ENCODE peak calls at places on chromosomes 3 and 15, in ten cellular contexts. I is spleen, V is Peyer's patch, S is esophagus squamous epithelium, F is A549, O is heart left ventricle, T is adrenal gland, W is right lobe of liver, D is suprapubic skin, Q is body of pancreas. Y is an unnamed sample.

GRCh38 chr3:147412491-147412916 is 3.3 kb downstream of the ZIC1 start:
- DNase-seq in I (no peak), V (no peak), S (no peak), F (no peak), O (no peak), T (no peak), W (no peak), D (no peak), Q (no peak), Y (no peak)

GRCh38 chr3:14405886-14406238 is 3.5 kb downstream of the SLC6A6 start:
- DNase-seq in I (no peak), V (no peak), S (no peak), F (peak), O (no peak), T (peak), W (no peak), D (no peak), Q (no peak), Y (no peak)

GRCh38 chr3:133283958-133284807 is 115.7 kb upstream of the BFSP2 start:
- DNase-seq in I (no peak), V (no peak), S (no peak), F (no peak), O (no peak), T (peak), W (no peak), D (no peak), Q (no peak), Y (no peak)

GRCh38 chr15:98951493-98952320 is 55.9 kb downstream of the PGPEP1L start:
- DNase-seq in I (peak), V (no peak), S (no peak), F (no peak), O (no peak), T (peak), W (peak), D (no peak), Q (peak), Y (no peak)

GRCh38 chr3:126835472-126836219 is 131.6 kb downstream of the CHCHD6 start:
- DNase-seq in I (no peak), V (no peak), S (no peak), F (peak), O (no peak), T (no peak), W (peak), D (no peak), Q (no peak), Y (peak)

GRCh38 chr3:114128231-114128630 is 50.6 kb downstream of the DRD3 start:
- DNase-seq in I (no peak), V (no peak), S (no peak), F (no peak), O (no peak), T (no peak), W (no peak), D (no peak), Q (no peak), Y (no peak)

GRCh38 chr15:50865515-50866370 is 42.7 kb upstream of the AP4E1 start:
- DNase-seq in I (no peak), V (no peak), S (no peak), F (no peak), O (no peak), T (no peak), W (no peak), D (no peak), Q (no peak), Y (no peak)

GRCh38 chr3:4722103-4722502 is 229.0 kb downstream of the ITPR1 start:
- DNase-seq in I (no peak), V (no peak), S (no peak), F (peak), O (no peak), T (peak), W (peak), D (no peak), Q (peak), Y (no peak)

GRCh38 chr3:105527538-105527937 is 160.8 kb downstream of the ALCAM start:
- DNase-seq in I (no peak), V (no peak), S (no peak), F (no peak), O (no peak), T (no peak), W (no peak), D (no peak), Q (no peak), Y (no peak)

GRCh38 chr3:55647086-55647485 is 160.0 kb upstream of the WNT5A start:
- DNase-seq in I (no peak), V (no peak), S (no peak), F (no peak), O (no peak), T (no peak), W (no peak), D (no peak), Q (no peak), Y (no peak)

GRCh38 chr15:71278989-71279756 is 163.9 kb downstream of the THSD4 start:
- DNase-seq in I (no peak), V (no peak), S (no peak), F (peak), O (no peak), T (peak), W (peak), D (peak), Q (peak), Y (peak)

GRCh38 chr3:4589475-4590111 is 96.4 kb downstream of the ITPR1 start:
- DNase-seq in I (no peak), V (no peak), S (no peak), F (no peak), O (no peak), T (no peak), W (no peak), D (no peak), Q (no peak), Y (no peak)

GRCh38 chr3:126124896-126125295 is 41.0 kb upstream of the SLC41A3 start:
- DNase-seq in I (peak), V (no peak), S (no peak), F (no peak), O (peak), T (peak), W (peak), D (peak), Q (no peak), Y (peak)

GRCh38 chr3:172107403-172107802 is 68.0 kb downstream of the FNDC3B start:
- DNase-seq in I (no peak), V (no peak), S (no peak), F (no peak), O (no peak), T (no peak), W (no peak), D (no peak), Q (no peak), Y (no peak)

GRCh38 chr3:52350981-52351761 is 35.1 kb downstream of the DNAH1 start:
- DNase-seq in I (peak), V (no peak), S (no peak), F (no peak), O (peak), T (no peak), W (no peak), D (no peak), Q (peak), Y (no peak)

GRCh38 chr3:150114873-150115570 is 144.3 kb upstream of the PFN2 start:
- DNase-seq in I (no peak), V (no peak), S (no peak), F (no peak), O (no peak), T (no peak), W (no peak), D (no peak), Q (no peak), Y (no peak)

GRCh38 chr15:40367673-40368611 is 9.9 kb downstream of the DISP2 start:
- DNase-seq in I (peak), V (peak), S (no peak), F (peak), O (peak), T (peak), W (peak), D (peak), Q (peak), Y (no peak)

GRCh38 chr3:46208167-46208704 is at the start of gene CCR1:
- DNase-seq in I (peak), V (no peak), S (no peak), F (peak), O (no peak), T (peak), W (no peak), D (no peak), Q (no peak), Y (peak)

DNA sequence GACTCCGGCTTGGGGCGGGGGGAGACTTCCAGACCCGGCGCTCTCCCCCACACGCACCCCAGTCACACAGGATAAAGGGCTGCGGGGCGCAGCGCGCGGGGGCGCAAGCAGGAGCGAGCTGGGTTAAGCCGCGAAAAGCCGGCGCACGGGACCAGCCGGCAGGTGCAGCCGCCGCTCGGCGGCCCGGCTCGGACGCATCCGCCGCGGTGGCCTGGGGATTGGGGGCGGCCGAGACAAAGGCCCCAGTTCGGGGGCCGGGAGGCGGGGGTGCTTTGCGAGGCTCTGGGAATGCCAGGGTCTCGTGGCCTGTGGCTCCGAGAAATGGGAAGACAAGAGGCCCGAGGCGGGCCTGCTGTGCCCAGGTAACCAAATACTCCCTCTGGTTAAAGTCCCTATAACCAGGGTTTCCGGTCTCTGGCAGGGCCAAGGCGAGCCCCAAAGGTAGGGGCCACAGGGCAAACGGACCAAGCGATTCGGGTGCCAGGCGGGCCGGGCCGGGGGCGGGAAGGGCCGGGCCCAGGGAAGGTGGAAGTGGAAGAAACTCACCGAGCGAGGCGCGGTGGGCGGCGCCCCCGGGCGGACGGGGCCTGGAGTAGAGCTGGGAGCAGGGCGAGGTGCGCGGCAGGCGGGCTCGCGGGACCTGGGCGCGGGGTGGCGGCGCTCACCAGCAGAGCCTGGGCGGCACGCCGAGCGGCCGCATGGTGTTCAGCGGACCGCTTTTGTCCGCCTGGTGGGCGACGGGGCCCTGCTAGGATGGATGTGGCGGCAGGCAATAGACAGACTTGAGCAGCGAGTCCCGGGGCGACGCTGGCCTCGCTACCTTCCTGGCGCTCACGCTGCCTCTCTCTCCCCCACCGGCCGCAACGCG is at the start of gene GATA2:
- DNase-seq in I (peak), V (peak), S (no peak), F (no peak), O (no peak), T (no peak), W (peak), D (peak), Q (peak), Y (no peak)
- TF ChIP-seq POLR2A in I (no peak), V (no peak), S (no peak), F (no peak), O (no peak), T (peak), W (no peak), D (no peak), Q (peak), Y (no peak)

GRCh38 chr15:32682569-32682968 is 35.2 kb upstream of the GREM1 start:
- DNase-seq in I (no peak), V (no peak), S (no peak), F (peak), O (no peak), T (peak), W (no peak), D (no peak), Q (no peak), Y (no peak)

GRCh38 chr15:32683231-32683630 is 34.6 kb upstream of the GREM1 start:
- DNase-seq in I (no peak), V (no peak), S (no peak), F (no peak), O (no peak), T (no peak), W (no peak), D (no peak), Q (no peak), Y (no peak)

GRCh38 chr15:32685576-32685975 is 32.2 kb upstream of the GREM1 start:
- DNase-seq in I (no peak), V (no peak), S (no peak), F (peak), O (no peak), T (no peak), W (no peak), D (no peak), Q (no peak), Y (no peak)

GRCh38 chr15:32687556-32687955 is 30.2 kb upstream of the GREM1 start:
- DNase-seq in I (no peak), V (no peak), S (no peak), F (peak), O (no peak), T (no peak), W (no peak), D (no peak), Q (no peak), Y (no peak)

GRCh38 chr15:32683906-32684584 is 33.8 kb upstream of the GREM1 start:
- DNase-seq in I (no peak), V (no peak), S (no peak), F (peak), O (no peak), T (no peak), W (no peak), D (no peak), Q (no peak), Y (no peak)
- H3K27ac ChIP-seq in I (no peak), V (no peak), S (no peak), F (peak), O (no peak), T (no peak), W (no peak), D (no peak), Q (no peak), Y (no peak)

DNA sequence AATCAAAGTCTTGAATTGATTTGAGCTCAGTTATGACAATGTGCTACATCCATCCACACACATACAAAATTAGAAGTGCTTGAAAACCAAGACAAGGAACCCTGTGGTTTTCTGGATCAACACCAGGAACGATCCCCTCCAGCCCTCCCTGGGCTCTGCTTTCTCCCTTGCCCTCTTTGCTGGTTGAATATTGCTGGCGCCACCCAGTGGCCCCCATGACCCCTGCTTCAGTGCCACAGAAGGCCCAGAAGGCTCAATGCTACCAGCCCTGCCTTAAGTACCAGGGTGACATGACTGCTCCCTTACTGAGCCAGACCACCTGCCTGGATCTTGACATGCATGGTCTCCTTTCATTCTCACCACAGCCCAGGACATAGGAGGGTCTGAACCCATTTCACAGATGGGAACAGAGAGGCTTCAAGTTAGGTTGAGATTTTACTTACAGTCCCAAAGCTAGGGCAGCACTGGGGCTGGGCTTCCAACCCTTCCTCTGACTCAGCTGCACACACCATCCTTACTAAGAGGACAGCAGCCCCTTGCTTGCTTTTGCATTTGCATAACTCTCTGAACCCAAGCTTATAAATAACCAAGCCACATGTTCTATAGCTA is 15.0 kb downstream of the IL12A start:
- DNase-seq in I (peak), V (peak), S (no peak), F (peak), O (peak), T (peak), W (peak), D (no peak), Q (peak), Y (no peak)
- TF ChIP-seq CTCF in I (peak), V (peak), S (peak), F (peak), O (peak), T (peak), W (peak), D (no peak), Q (peak), Y (peak)

DNA sequence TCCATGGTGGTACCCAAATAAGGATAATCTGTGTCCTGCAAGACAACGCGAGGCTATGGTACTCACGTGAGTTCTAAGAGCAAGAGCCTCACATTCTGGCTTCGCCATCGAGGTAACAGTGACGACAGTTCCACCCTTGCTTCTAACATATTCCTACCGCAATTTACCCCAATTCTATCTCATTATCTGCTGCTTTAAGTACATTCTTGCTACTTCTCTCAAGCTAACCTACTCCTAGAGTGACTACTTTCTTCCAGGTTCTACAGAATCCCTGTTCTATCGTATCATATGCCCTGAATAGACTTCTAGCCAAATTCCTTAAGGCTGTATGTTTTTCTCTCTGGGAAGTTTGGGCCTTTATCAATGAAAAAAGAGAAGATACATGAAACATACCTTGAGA is 26.6 kb downstream of the TFRC start:
- DNase-seq in I (no peak), V (no peak), S (no peak), F (no peak), O (no peak), T (no peak), W (no peak), D (no peak), Q (no peak), Y (no peak)
- TF ChIP-seq POLR2A in I (no peak), V (no peak), S (no peak), F (no peak), O (no peak), T (no peak), W (no peak), D (no peak), Q (no peak), Y (no peak)

GRCh38 chr15:101478701-101479341 is 10.7 kb downstream of the PCSK6 start:
- DNase-seq in I (no peak), V (no peak), S (no peak), F (no peak), O (no peak), T (no peak), W (no peak), D (no peak), Q (no peak), Y (no peak)

GRCh38 chr15:101479342-101479845 is 10.1 kb downstream of the PCSK6 start:
- DNase-seq in I (peak), V (peak), S (no peak), F (no peak), O (no peak), T (no peak), W (no peak), D (no peak), Q (no peak), Y (no peak)

GRCh38 chr15:101481381-101481705 is 8.2 kb downstream of the PCSK6 start:
- DNase-seq in I (no peak), V (peak), S (no peak), F (no peak), O (no peak), T (no peak), W (no peak), D (no peak), Q (no peak), Y (no peak)

GRCh38 chr15:101480613-101481380 is 8.7 kb downstream of the PCSK6 start:
- DNase-seq in I (no peak), V (no peak), S (no peak), F (no peak), O (no peak), T (no peak), W (no peak), D (no peak), Q (no peak), Y (no peak)

DNA sequence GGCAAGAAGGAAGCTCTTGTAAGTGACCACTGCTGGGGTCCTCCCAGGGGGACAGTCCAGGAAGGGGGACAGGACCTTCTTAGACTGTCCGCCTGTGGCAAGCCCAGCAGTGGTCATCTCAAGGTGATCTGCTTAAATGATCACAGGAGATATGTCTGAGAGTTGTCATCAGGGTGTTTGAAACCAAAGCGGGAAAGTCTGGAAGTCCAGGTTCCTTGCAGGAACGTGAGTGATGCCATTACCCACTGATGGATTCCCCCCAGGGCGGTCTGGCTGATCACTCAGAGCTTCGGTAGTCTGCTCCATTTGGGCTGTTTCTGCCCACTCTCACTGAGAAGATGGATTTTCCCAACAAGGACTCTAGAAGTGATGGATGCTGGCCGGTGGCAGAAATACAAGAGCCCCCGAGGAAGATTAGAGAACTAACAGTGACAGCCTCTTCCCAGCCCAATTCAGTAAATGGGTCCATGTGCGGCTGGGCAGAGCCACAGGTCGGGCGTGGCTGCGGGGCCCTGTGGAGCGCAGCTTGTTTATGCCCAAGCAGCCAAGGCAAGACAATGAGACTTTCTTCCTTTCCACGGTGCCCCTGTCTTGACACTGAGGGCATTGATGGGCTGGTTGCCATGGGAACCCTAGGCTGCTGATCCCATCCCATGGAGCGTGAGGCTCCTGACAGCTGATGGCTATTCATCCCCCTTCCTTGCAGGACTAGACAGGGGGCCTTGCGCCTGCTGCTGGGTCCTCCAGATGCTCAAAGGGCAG is 9.5 kb downstream of the PCSK6 start:
- DNase-seq in I (no peak), V (no peak), S (no peak), F (no peak), O (no peak), T (no peak), W (no peak), D (no peak), Q (no peak), Y (no peak)
- H3K27ac ChIP-seq in I (peak), V (no peak), S (no peak), F (no peak), O (no peak), T (no peak), W (no peak), D (no peak), Q (no peak), Y (no peak)

Y was measured in esophagus muscularis mucosa.